ENCODE peak calls at places on chromosomes 2 and 18, in nine cellular contexts. U, D, E, G, J, T, Z, X and F are unnamed samples.
A peak's percentile ranks its signal among the peaks of the same experiment; 100 is the strongest.

GRCh38 chr2:207117668-207118067 is 48.1 kb downstream of the KLF7 start:
- DNase-seq in U (no peak), D (no peak), E (no peak), G (no peak), J (no peak), T (no peak), Z (no peak), X (no peak), F (no peak)

GRCh38 chr18:58097127-58097906 is 53.3 kb downstream of the NEDD4L start:
- DNase-seq in U (no peak), D (no peak), E (peak; percentile 41), G (no peak), J (no peak), T (peak; percentile 51), Z (no peak), X (no peak), F (no peak)

GRCh38 chr2:162945785-162946184 is 107.2 kb upstream of the KCNH7 start:
- DNase-seq in U (no peak), D (no peak), E (no peak), G (no peak), J (no peak), T (no peak), Z (no peak), X (no peak), F (no peak)

GRCh38 chr2:119487434-119488244 is 36.6 kb downstream of the SCTR start:
- DNase-seq in U (no peak), D (no peak), E (peak; percentile 90), G (peak; percentile 83), J (peak; percentile 35), T (peak; percentile 83), Z (no peak), X (peak; percentile 34), F (no peak)

GRCh38 chr18:23523429-23524212 is 20.3 kb downstream of the RMC1 start:
- DNase-seq in U (no peak), D (no peak), E (no peak), G (no peak), J (no peak), T (no peak), Z (no peak), X (peak; percentile 16), F (no peak)

GRCh38 chr18:24060644-24061043 is 46.1 kb downstream of the TTC39C start:
- DNase-seq in U (no peak), D (no peak), E (peak; percentile 56), G (no peak), J (no peak), T (no peak), Z (no peak), X (no peak), F (no peak)

GRCh38 chr2:47310801-47311560 is 92.0 kb upstream of the MSH2 start:
- DNase-seq in U (peak; percentile 85), D (no peak), E (peak; percentile 73), G (peak; percentile 74), J (peak; percentile 54), T (peak; percentile 63), Z (no peak), X (no peak), F (no peak)

GRCh38 chr2:143284087-143284675 is 155.0 kb downstream of the ARHGAP15 start:
- DNase-seq in U (no peak), D (no peak), E (peak; percentile 35), G (no peak), J (peak; percentile 51), T (no peak), Z (peak; percentile 64), X (no peak), F (no peak)

GRCh38 chr2:227115761-227116160 is 48.2 kb downstream of the COL4A4 start:
- DNase-seq in U (no peak), D (no peak), E (no peak), G (no peak), J (no peak), T (no peak), Z (no peak), X (no peak), F (no peak)

GRCh38 chr2:42117923-42118758 is 51.0 kb upstream of the EML4 start:
- DNase-seq in U (no peak), D (no peak), E (peak; percentile 91), G (no peak), J (peak; percentile 86), T (no peak), Z (no peak), X (peak; percentile 56), F (no peak)

GRCh38 chr18:64055019-64055418 is 85.1 kb downstream of the SERPINB8 start:
- DNase-seq in U (no peak), D (no peak), E (no peak), G (no peak), J (no peak), T (no peak), Z (no peak), X (no peak), F (no peak)

GRCh38 chr2:141329949-141330348 is 800.9 kb downstream of the LRP1B start:
- DNase-seq in U (no peak), D (no peak), E (no peak), G (no peak), J (peak; percentile 7), T (no peak), Z (no peak), X (no peak), F (no peak)

GRCh38 chr18:56913970-56914369 is 232.9 kb upstream of the BOD1L2 start:
- DNase-seq in U (no peak), D (no peak), E (no peak), G (no peak), J (no peak), T (no peak), Z (no peak), X (no peak), F (no peak)

GRCh38 chr18:30280861-30281470 is 761.6 kb downstream of the DSC3 start:
- DNase-seq in U (no peak), D (peak; percentile 47), E (peak; percentile 42), G (no peak), J (peak; percentile 31), T (no peak), Z (peak; percentile 65), X (no peak), F (no peak)

GRCh38 chr18:45839415-45840395 is 14.2 kb downstream of the SIGLEC15 start:
- DNase-seq in U (no peak), D (no peak), E (peak; percentile 23), G (no peak), J (peak; percentile 63), T (peak; percentile 67), Z (peak; percentile 25), X (no peak), F (no peak)

GRCh38 chr2:139296672-139297209 is 516.6 kb upstream of the NXPH2 start:
- DNase-seq in U (no peak), D (no peak), E (no peak), G (no peak), J (no peak), T (no peak), Z (no peak), X (no peak), F (no peak)

GRCh38 chr2:198314559-198315153 is 510.3 kb downstream of the PLCL1 start:
- DNase-seq in U (no peak), D (peak; percentile 12), E (peak; percentile 39), G (no peak), J (peak; percentile 56), T (no peak), Z (peak; percentile 38), X (peak; percentile 4), F (no peak)

GRCh38 chr2:7027436-7027835 is 110.2 kb downstream of the RNF144A start:
- DNase-seq in U (peak; percentile 39), D (no peak), E (no peak), G (no peak), J (no peak), T (no peak), Z (no peak), X (no peak), F (no peak)

GRCh38 chr2:194962254-194962653 is 694.8 kb upstream of the SLC39A10 start:
- DNase-seq in U (no peak), D (no peak), E (no peak), G (no peak), J (no peak), T (no peak), Z (no peak), X (no peak), F (no peak)

GRCh38 chr2:23566236-23567142 is 181.5 kb downstream of the KLHL29 start:
- DNase-seq in U (no peak), D (no peak), E (peak; percentile 24), G (no peak), J (peak; percentile 31), T (no peak), Z (peak; percentile 37), X (no peak), F (no peak)

GRCh38 chr2:194271283-194271961 is 1385.6 kb upstream of the SLC39A10 start:
- DNase-seq in U (no peak), D (no peak), E (no peak), G (no peak), J (no peak), T (no peak), Z (no peak), X (no peak), F (no peak)

GRCh38 chr18:44742741-44743311 is 62.1 kb downstream of the SETBP1 start:
- DNase-seq in U (peak; percentile 91), D (peak; percentile 73), E (no peak), G (no peak), J (peak; percentile 4), T (no peak), Z (no peak), X (no peak), F (peak; percentile 93)

GRCh38 chr2:149490296-149490695 is 97.3 kb downstream of the MMADHC start:
- DNase-seq in U (no peak), D (no peak), E (no peak), G (no peak), J (no peak), T (no peak), Z (no peak), X (no peak), F (no peak)
- TF ChIP-seq CTCF in U (no peak), D (no peak), E (no peak), G (no peak), J (no peak), T (no peak), Z (no peak), X (no peak), F (no peak)

DNA sequence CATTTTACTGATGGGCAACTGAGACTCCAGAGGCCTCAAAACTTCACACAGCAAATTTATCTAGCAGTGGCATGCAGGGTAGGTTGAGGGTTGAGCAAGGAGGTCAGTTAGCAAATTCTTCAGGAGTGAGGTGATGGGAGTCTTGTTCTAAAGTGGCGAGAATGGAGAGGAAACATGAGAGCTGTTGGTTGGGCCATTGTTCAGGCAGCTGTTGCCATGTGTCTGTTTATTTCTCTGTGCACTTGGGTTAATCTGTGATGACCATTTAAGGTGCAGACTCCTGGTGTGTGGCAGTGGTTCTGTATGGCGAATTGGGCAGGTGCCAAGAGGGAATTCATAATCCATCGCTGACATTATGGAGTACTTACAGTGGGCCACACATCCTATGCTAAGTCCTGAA is 30.4 kb downstream of the TMEM178A start:
- DNase-seq in U (no peak), D (no peak), E (peak; percentile 15), G (no peak), J (peak; percentile 4), T (no peak), Z (no peak), X (no peak), F (no peak)
- H3K27ac ChIP-seq in U (peak overlapping the region; percentile 44), D (no peak overlapping the region), E (no peak overlapping the region), G (no peak overlapping the region), J (no peak overlapping the region), T (peak overlapping the region; percentile 35), Z (no peak overlapping the region), X (no peak overlapping the region), F (no peak overlapping the region)

GRCh38 chr18:10424576-10425314 is 29.7 kb upstream of the APCDD1 start:
- DNase-seq in U (no peak), D (peak; percentile 49), E (no peak), G (no peak), J (no peak), T (no peak), Z (no peak), X (no peak), F (peak; percentile 55)
- TF ChIP-seq EP300 in U (no peak), D (peak; percentile 72), E (no peak), G (no peak), J (no peak), T (no peak), Z (no peak), X (no peak), F (no peak)

GRCh38 chr2:109715302-109715937 is 78.7 kb upstream of the RGPD5 start:
- DNase-seq in U (peak; percentile 75), D (no peak), E (peak; percentile 76), G (peak; percentile 67), J (peak; percentile 48), T (peak; percentile 50), Z (no peak), X (no peak), F (peak; percentile 13)
- TF ChIP-seq CTCF in U (peak; percentile 60), D (peak; percentile 37), E (peak; percentile 98), G (peak; percentile 63), J (peak; percentile 36), T (peak; percentile 50), Z (no peak), X (peak; percentile 48), F (peak; percentile 12)